ENCODE peak calls at places on chromosomes 7 and 10, in four cellular contexts. Y is GM12878, O is K562, Z is HL-60. B is an unnamed sample.

GRCh38 chr7:129434846-129435318 is 650 bp downstream of the STRIP2 start:
- DNase-seq in O (peak), Z (no peak), Y (no peak), B (no peak)

GRCh38 chr7:979886-980571 is 3.0 kb upstream of the CYP2W1 start:
- DNase-seq in Y (no peak), Z (no peak), O (no peak), B (no peak)

GRCh38 chr7:99141756-99142726 is 1.9 kb downstream of the SMURF1 start:
- DNase-seq in Y (no peak), O (peak), Z (peak), B (no peak)

GRCh38 chr10:129792864-129793263 is 171.2 kb downstream of the EBF3 start:
- DNase-seq in O (no peak), Z (no peak), Y (no peak), B (no peak)

GRCh38 chr10:21628023-21628422 is 94.0 kb downstream of the MLLT10 start:
- DNase-seq in O (no peak), Y (no peak), Z (no peak), B (no peak)

GRCh38 chr10:85642421-85643170 is 724.0 kb downstream of the GRID1 start:
- DNase-seq in Y (no peak), O (no peak), Z (no peak), B (no peak)

GRCh38 chr10:1366811-1367425 is 310.7 kb downstream of the WDR37 start:
- DNase-seq in Z (no peak), O (no peak), Y (no peak), B (no peak)

GRCh38 chr10:11177926-11178453 is 160.3 kb downstream of the CELF2 start:
- DNase-seq in O (peak), Y (no peak), Z (no peak), B (no peak)

GRCh38 chr7:150311711-150312110 is 11.4 kb upstream of the LRRC61 start:
- DNase-seq in O (no peak), Z (no peak), Y (no peak), B (no peak)

GRCh38 chr7:116052006-116052405 is 21.4 kb upstream of the TFEC start:
- DNase-seq in Y (no peak), Z (no peak), O (no peak), B (no peak)

GRCh38 chr7:131629203-131629871 is 72.9 kb upstream of the PODXL start:
- DNase-seq in Z (no peak), O (no peak), Y (no peak), B (no peak)

GRCh38 chr7:130134106-130134636 is 63.8 kb downstream of the KLHDC10 start:
- DNase-seq in Z (no peak), Y (no peak), O (no peak), B (no peak)

GRCh38 chr10:120396228-120396627 is 60.8 kb upstream of the PLPP4 start:
- DNase-seq in Y (no peak), O (no peak), Z (no peak), B (no peak)

GRCh38 chr7:2508327-2509231 is 11.0 kb upstream of the LFNG start:
- DNase-seq in Z (peak), Y (no peak), O (peak), B (peak)

GRCh38 chr10:111856631-111857030 is 326.9 kb downstream of the GPAM start:
- DNase-seq in Z (no peak), O (no peak), Y (no peak), B (no peak)

GRCh38 chr7:128673571-128673970 is 1.5 kb downstream of the GARIN1A start:
- DNase-seq in O (no peak), Y (no peak), Z (no peak), B (no peak)

GRCh38 chr10:97547889-97548485 is 24.6 kb upstream of the ANKRD2 start:
- DNase-seq in Z (no peak), Y (no peak), O (no peak), B (no peak)

GRCh38 chr10:29130190-29130673 is 158.6 kb upstream of the LYZL1 start:
- DNase-seq in Y (no peak), O (peak), Z (no peak), B (no peak)

GRCh38 chr10:77890097-77890496 is 36.5 kb downstream of the DLG5 start:
- DNase-seq in Z (no peak), Y (no peak), O (peak), B (no peak)

GRCh38 chr7:42283553-42283952 is 46.5 kb upstream of the GLI3 start:
- DNase-seq in Y (no peak), O (no peak), Z (no peak), B (no peak)

GRCh38 chr7:50693475-50693874 is 89.2 kb downstream of the GRB10 start:
- DNase-seq in Y (no peak), O (no peak), Z (no peak), B (no peak)

GRCh38 chr7:101235050-101235449 is 2.6 kb downstream of the CLDN15 start:
- DNase-seq in Y (no peak), O (peak), Z (no peak), B (no peak)

GRCh38 chr7:35003679-35004278 is 33.5 kb downstream of the DPY19L1 start:
- DNase-seq in O (peak), Z (no peak), Y (no peak), B (no peak)

GRCh38 chr7:55250313-55250712 is 114.8 kb upstream of the LANCL2 start:
- DNase-seq in O (peak), Y (no peak), Z (no peak), B (no peak)

DNA sequence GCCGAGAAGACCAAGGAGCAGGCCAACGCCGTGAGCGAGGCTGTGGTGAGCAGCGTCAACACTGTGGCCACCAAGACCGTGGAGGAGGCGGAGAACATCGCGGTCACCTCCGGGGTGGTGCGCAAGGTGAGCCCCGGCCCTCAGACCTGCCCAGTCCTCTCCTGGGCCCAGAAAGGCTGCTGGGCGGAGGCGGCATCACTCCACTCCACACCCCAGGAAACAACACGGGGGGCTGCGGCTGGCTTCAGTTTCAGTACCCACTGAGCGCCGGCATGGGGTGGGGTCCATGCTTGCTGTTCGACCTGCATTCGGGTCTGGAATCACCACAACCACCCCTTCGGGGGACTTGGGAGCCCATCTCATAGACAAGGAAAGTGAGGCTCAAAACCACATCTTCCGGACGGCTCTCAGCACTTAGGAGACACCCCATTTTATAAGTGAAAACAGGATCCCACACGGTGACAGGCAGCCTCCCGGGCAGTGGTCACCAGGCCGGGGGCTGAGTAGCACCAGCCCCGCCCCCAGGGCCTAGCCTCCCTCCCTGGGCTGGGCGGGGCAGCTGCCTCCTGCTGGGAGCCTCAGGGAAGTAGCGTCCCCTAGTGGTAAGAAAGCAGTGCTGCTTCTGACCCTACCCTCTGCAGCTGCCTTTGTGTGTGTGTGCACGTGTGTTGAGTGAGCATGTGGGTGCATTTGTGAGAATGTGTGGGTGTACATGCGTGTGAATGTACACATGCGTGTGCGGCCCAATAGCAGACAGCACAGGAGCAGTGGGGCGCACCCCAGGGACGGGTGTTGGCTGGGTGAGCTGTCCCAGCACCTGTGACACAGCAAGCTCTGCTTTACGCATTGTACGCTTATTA is 1.8 kb downstream of the SNCG start:
- DNase-seq in Z (peak), O (peak), Y (peak), B (peak)
- TF ChIP-seq SPI1 in Z (no peak), O (no peak), Y (no peak), B (no peak)

GRCh38 chr7:70949862-70950261 is 182.1 kb upstream of the GALNT17 start:
- DNase-seq in O (no peak), Y (no peak), Z (no peak), B (no peak)

GRCh38 chr7:70947181-70947580 is 184.8 kb upstream of the GALNT17 start:
- DNase-seq in Y (no peak), Z (no peak), O (no peak), B (no peak)

GRCh38 chr7:70952311-70952710 is 179.6 kb upstream of the GALNT17 start:
- DNase-seq in O (no peak), Z (no peak), Y (no peak), B (no peak)

GRCh38 chr7:70953388-70953787 is 178.6 kb upstream of the GALNT17 start:
- DNase-seq in Z (no peak), Y (no peak), O (no peak), B (no peak)

GRCh38 chr7:70951271-70951962 is 180.5 kb upstream of the GALNT17 start:
- DNase-seq in O (no peak), Y (no peak), Z (no peak), B (no peak)
- TF ChIP-seq SPI1 in O (no peak), Y (no peak), Z (no peak), B (no peak)

DNA sequence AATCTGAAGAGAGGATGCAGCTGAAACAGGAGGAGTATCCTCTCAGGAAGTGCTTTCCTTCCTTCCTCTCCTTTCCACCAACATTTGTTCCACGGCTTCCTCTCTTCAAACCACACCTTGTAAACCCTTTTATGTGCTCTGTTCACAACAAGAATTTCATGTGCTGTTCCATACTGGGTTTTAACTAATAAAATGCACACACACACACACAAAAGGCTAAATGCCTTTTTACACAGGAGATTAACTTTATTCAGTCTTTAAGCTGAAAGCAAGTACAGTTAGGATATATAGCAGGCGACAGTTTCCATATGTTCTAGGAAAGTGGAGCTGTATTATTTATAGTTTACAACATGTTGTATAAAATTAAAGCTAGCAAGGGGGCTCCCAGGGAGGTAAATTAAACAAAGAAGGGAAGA is 106.7 kb downstream of the REEP3 start:
- DNase-seq in Y (no peak), Z (peak), O (no peak), B (no peak)
- TF ChIP-seq SPI1 in Y (no peak), Z (peak), O (no peak), B (no peak)

GRCh38 chr7:121395494-121395960 is 581 bp downstream of the FAM3C start:
- DNase-seq in O (no peak), Y (no peak), Z (peak), B (no peak)

GRCh38 chr7:121395961-121396757 is at the start of gene FAM3C:
- DNase-seq in O (peak), Y (peak), Z (peak), B (peak)

GRCh38 chr7:121393005-121393366 is 3.1 kb downstream of the FAM3C start:
- DNase-seq in Z (no peak), O (no peak), Y (no peak), B (no peak)

GRCh38 chr7:121392277-121393004 is 3.7 kb downstream of the FAM3C start:
- DNase-seq in O (no peak), Y (no peak), Z (no peak), B (no peak)

GRCh38 chr7:121394709-121395140 is 1.4 kb downstream of the FAM3C start:
- DNase-seq in O (peak), Z (no peak), Y (no peak), B (no peak)
- TF ChIP-seq SPI1 in O (no peak), Z (no peak), Y (no peak), B (no peak)

GRCh38 chr7:12890586-12890985 is 203.2 kb downstream of the ARL4A start:
- DNase-seq in O (no peak), Z (no peak), Y (no peak), B (no peak)
- TF ChIP-seq SPI1 in O (no peak), Z (no peak), Y (no peak), B (no peak)